ENCODE peak calls at places on chromosomes 11 and 22, in eight cellular contexts. X, Q, O, H, V, B, G and L are unnamed samples.

GRCh38 chr11:129117595-129118350 is 74.4 kb downstream of the ARHGAP32 start:
- DNase-seq in X (peak; percentile 74), Q (peak; percentile 27), O (no peak), H (peak; percentile 41), V (peak; percentile 26), B (no peak), G (peak; percentile 67), L (no peak)

GRCh38 chr11:58503361-58503856 is 4.5 kb downstream of the OR5B21 start:
- DNase-seq in X (no peak), Q (no peak), O (no peak), H (no peak), V (no peak), B (no peak), G (no peak), L (no peak)

GRCh38 chr11:9138612-9139579 is 47.5 kb upstream of the SCUBE2 start:
- DNase-seq in X (peak; percentile 86), Q (no peak), O (peak; percentile 10), H (peak; percentile 51), V (peak; percentile 88), B (peak; percentile 10), G (peak; percentile 34), L (no peak)

GRCh38 chr11:64242920-64243854 is 2.3 kb downstream of the FKBP2 start:
- DNase-seq in X (no peak), Q (no peak), O (no peak), H (no peak), V (no peak), B (no peak), G (no peak), L (no peak)

GRCh38 chr11:72519220-72519881 is 85.0 kb upstream of the CLPB start:
- DNase-seq in X (no peak), Q (no peak), O (no peak), H (no peak), V (no peak), B (no peak), G (no peak), L (no peak)

GRCh38 chr22:47629273-47629711 is 866.8 kb downstream of the TBC1D22A start:
- DNase-seq in X (no peak), Q (no peak), O (no peak), H (no peak), V (no peak), B (no peak), G (no peak), L (peak; percentile 51)

GRCh38 chr22:21796863-21797262 is 61.3 kb upstream of the YPEL1 start:
- DNase-seq in X (no peak), Q (no peak), O (no peak), H (no peak), V (no peak), B (no peak), G (no peak), L (peak; percentile 26)

GRCh38 chr11:36222755-36223635 is 66.2 kb downstream of the COMMD9 start:
- DNase-seq in X (no peak), Q (no peak), O (no peak), H (no peak), V (no peak), B (no peak), G (no peak), L (no peak)

GRCh38 chr11:91220476-91221202 is 997.8 kb upstream of the CHORDC1 start:
- DNase-seq in X (peak; percentile 27), Q (no peak), O (no peak), H (no peak), V (no peak), B (no peak), G (no peak), L (no peak)

GRCh38 chr11:40280161-40281054 is 1179.0 kb downstream of the LRRC4C start:
- DNase-seq in X (no peak), Q (no peak), O (no peak), H (no peak), V (no peak), B (no peak), G (peak; percentile 26), L (peak; percentile 69)

GRCh38 chr22:36619797-36620390 is 83.7 kb downstream of the CACNG2 start:
- DNase-seq in X (no peak), Q (no peak), O (no peak), H (no peak), V (no peak), B (no peak), G (no peak), L (no peak)

GRCh38 chr11:1232328-1233321 is 9.8 kb downstream of the MUC5B start:
- DNase-seq in X (no peak), Q (no peak), O (no peak), H (no peak), V (no peak), B (no peak), G (no peak), L (no peak)

GRCh38 chr11:88790179-88790578 is 275.6 kb downstream of the GRM5 start:
- DNase-seq in X (no peak), Q (no peak), O (no peak), H (no peak), V (no peak), B (no peak), G (no peak), L (no peak)

GRCh38 chr11:58927393-58928081 is 11.8 kb upstream of the GLYATL1 start:
- DNase-seq in X (no peak), Q (no peak), O (no peak), H (peak; percentile 63), V (no peak), B (no peak), G (no peak), L (no peak)

GRCh38 chr11:57842873-57843272 is 81.3 kb downstream of the CTNND1 start:
- DNase-seq in X (no peak), Q (no peak), O (no peak), H (no peak), V (peak; percentile 1), B (no peak), G (no peak), L (no peak)

GRCh38 chr11:90148900-90149299 is 14.4 kb downstream of the NAALAD2 start:
- DNase-seq in X (no peak), Q (no peak), O (no peak), H (no peak), V (no peak), B (no peak), G (no peak), L (no peak)

GRCh38 chr11:70189622-70190021 is 13.5 kb upstream of the FADD start:
- DNase-seq in X (no peak), Q (no peak), O (no peak), H (no peak), V (no peak), B (no peak), G (no peak), L (no peak)

GRCh38 chr11:121035823-121036222 is 11.9 kb downstream of the TBCEL start:
- DNase-seq in X (no peak), Q (no peak), O (no peak), H (no peak), V (no peak), B (no peak), G (no peak), L (no peak)

GRCh38 chr11:67599149-67599548 is 7.6 kb upstream of the NDUFV1 start:
- DNase-seq in X (no peak), Q (no peak), O (no peak), H (no peak), V (no peak), B (no peak), G (no peak), L (no peak)

GRCh38 chr22:50185384-50186087 is at the start of gene TRABD:
- DNase-seq in X (peak; percentile 84), Q (peak; percentile 89), O (peak; percentile 85), H (peak; percentile 53), V (peak; percentile 60), B (peak; percentile 72), G (peak; percentile 65), L (peak; percentile 86)

GRCh38 chr11:73013021-73013420 is 129.1 kb downstream of the FCHSD2 start:
- DNase-seq in X (no peak), Q (no peak), O (no peak), H (no peak), V (no peak), B (no peak), G (no peak), L (no peak)

GRCh38 chr11:35531246-35531645 is 5.8 kb upstream of the PAMR1 start:
- DNase-seq in X (no peak), Q (no peak), O (no peak), H (no peak), V (no peak), B (no peak), G (no peak), L (no peak)

GRCh38 chr11:73425118-73425517 is 48.9 kb downstream of the RELT start:
- DNase-seq in X (no peak), Q (no peak), O (no peak), H (no peak), V (no peak), B (no peak), G (no peak), L (no peak)

GRCh38 chr11:12175694-12176241 is 65.4 kb downstream of the MICAL2 start:
- DNase-seq in X (peak; percentile 77), Q (no peak), O (no peak), H (no peak), V (no peak), B (no peak), G (no peak), L (no peak)

GRCh38 chr11:33461726-33462125 is 204.5 kb downstream of the HIPK3 start:
- DNase-seq in X (no peak), Q (no peak), O (no peak), H (no peak), V (no peak), B (no peak), G (no peak), L (no peak)

GRCh38 chr11:133911169-133911568 is 45.6 kb downstream of the IGSF9B start:
- DNase-seq in X (peak; percentile 13), Q (no peak), O (no peak), H (no peak), V (no peak), B (no peak), G (no peak), L (no peak)

GRCh38 chr11:19253817-19254216 is 13.1 kb upstream of the E2F8 start:
- DNase-seq in X (no peak), Q (no peak), O (no peak), H (no peak), V (no peak), B (no peak), G (no peak), L (no peak)

GRCh38 chr22:45473626-45474237 is 29.0 kb upstream of the FBLN1 start:
- DNase-seq in X (no peak), Q (no peak), O (no peak), H (no peak), V (no peak), B (no peak), G (no peak), L (no peak)

GRCh38 chr11:122439911-122440782 is 215.4 kb upstream of the UBASH3B start:
- DNase-seq in X (peak; percentile 48), Q (no peak), O (no peak), H (no peak), V (no peak), B (no peak), G (peak; percentile 37), L (peak; percentile 75)

GRCh38 chr11:7449196-7449840 is 36.0 kb upstream of the OLFML1 start:
- DNase-seq in X (no peak), Q (no peak), O (no peak), H (no peak), V (no peak), B (no peak), G (no peak), L (no peak)

GRCh38 chr22:25212337-25212736 is 7.1 kb upstream of the CRYBB2 start:
- DNase-seq in X (no peak), Q (no peak), O (no peak), H (no peak), V (no peak), B (no peak), G (no peak), L (no peak)

GRCh38 chr22:46519377-46519776 is 18.0 kb downstream of the CELSR1 start:
- DNase-seq in X (no peak), Q (no peak), O (no peak), H (no peak), V (no peak), B (no peak), G (no peak), L (no peak)

GRCh38 chr11:3165916-3166267 is 782 bp upstream of the OSBPL5 start:
- DNase-seq in X (no peak), Q (no peak), O (no peak), H (no peak), V (no peak), B (no peak), G (no peak), L (no peak)